ENCODE peak calls at places on chromosomes 4 and X, in five cellular contexts. D is H1, M is K562, U is HepG2, G is GM12878. B is an unnamed sample.

GRCh38 chr4:18022572-18023039 is 1.1 kb upstream of the LCORL start:
- DNase-seq in D (no peak), M (peak; percentile 15), U (no peak), G (no peak), B (no peak)

GRCh38 chr4:8547912-8548730 is 32.1 kb upstream of the GPR78 start:
- DNase-seq in D (no peak), M (no peak), U (no peak), G (no peak), B (no peak)

GRCh38 chr4:10656988-10657387 is 27.6 kb downstream of the CLNK start:
- DNase-seq in D (no peak), M (no peak), U (no peak), G (no peak), B (peak; percentile 63)

GRCh38 chrX:151754042-151754419 is 19.5 kb downstream of the CNGA2 start:
- DNase-seq in D (peak; percentile 43), M (no peak), U (no peak), G (no peak), B (peak; percentile 10)

GRCh38 chr4:164959896-164960295 is 17.6 kb downstream of the TRIM61 start:
- DNase-seq in D (no peak), M (no peak), U (no peak), G (no peak), B (no peak)

GRCh38 chr4:74671074-74671698 is 123.1 kb downstream of the BTC start:
- DNase-seq in D (peak; percentile 64), M (peak; percentile 61), U (peak; percentile 69), G (no peak), B (peak; percentile 70)

GRCh38 chrX:136055651-136056221 is 70.5 kb downstream of the SLC9A6 start:
- DNase-seq in D (no peak), M (no peak), U (no peak), G (no peak), B (no peak)

GRCh38 chrX:154714925-154715324 is 36.0 kb downstream of the GAB3 start:
- DNase-seq in D (peak; percentile 53), M (peak; percentile 57), U (peak; percentile 12), G (no peak), B (peak; percentile 23)

GRCh38 chr4:6568689-6569332 is 6.2 kb upstream of the MAN2B2 start:
- DNase-seq in D (no peak), M (no peak), U (no peak), G (no peak), B (peak; percentile 73)

GRCh38 chr4:124253080-124253479 is 459.5 kb downstream of the ANKRD50 start:
- DNase-seq in D (no peak), M (no peak), U (no peak), G (no peak), B (no peak)

GRCh38 chr4:174198396-174199179 is 84.9 kb downstream of the FBXO8 start:
- DNase-seq in D (no peak), M (peak; percentile 63), U (no peak), G (no peak), B (no peak)

GRCh38 chr4:184329235-184330007 is 111.7 kb upstream of the ENPP6 start:
- DNase-seq in D (no peak), M (no peak), U (no peak), G (no peak), B (no peak)

GRCh38 chr4:184331155-184331995 is 113.7 kb upstream of the ENPP6 start:
- DNase-seq in D (no peak), M (no peak), U (no peak), G (no peak), B (no peak)

GRCh38 chr4:184328022-184328736 is 110.5 kb upstream of the ENPP6 start:
- DNase-seq in D (peak; percentile 32), M (no peak), U (no peak), G (peak; percentile 97), B (no peak)

GRCh38 chr4:184324939-184325477 is 107.3 kb upstream of the ENPP6 start:
- DNase-seq in D (peak; percentile 10), M (no peak), U (no peak), G (no peak), B (no peak)

GRCh38 chr4:184330008-184330400 is 112.3 kb upstream of the ENPP6 start:
- DNase-seq in D (no peak), M (no peak), U (no peak), G (peak; percentile 90), B (no peak)
- TF ChIP-seq SP1 in D (no peak), M (no peak), U (no peak), G (peak; percentile 86), B (no peak)

DNA sequence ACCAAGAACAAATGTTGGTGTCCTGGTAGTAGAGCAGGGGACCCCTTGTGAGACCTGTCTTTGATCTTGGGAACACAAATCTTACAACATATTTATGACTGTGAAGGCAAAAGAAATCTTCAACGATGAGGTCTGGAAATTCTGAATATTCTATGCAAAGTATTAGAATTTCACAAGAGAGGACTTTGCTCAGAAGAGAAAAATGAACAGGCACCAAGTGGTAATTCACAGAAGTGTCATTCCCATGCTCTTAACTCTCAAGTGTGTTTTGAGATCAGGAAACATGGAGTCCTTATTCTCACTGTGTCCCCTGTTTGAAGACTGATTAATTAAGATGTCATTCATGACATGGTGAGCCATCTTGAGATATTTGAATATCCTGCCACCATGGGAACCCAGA is 52.5 kb downstream of the COQ2 start:
- DNase-seq in D (no peak), M (no peak), U (no peak), G (no peak), B (no peak)
- TF ChIP-seq POLR2AphosphoS5 in D (no peak), M (no peak), U (no peak), G (no peak), B (no peak)

DNA sequence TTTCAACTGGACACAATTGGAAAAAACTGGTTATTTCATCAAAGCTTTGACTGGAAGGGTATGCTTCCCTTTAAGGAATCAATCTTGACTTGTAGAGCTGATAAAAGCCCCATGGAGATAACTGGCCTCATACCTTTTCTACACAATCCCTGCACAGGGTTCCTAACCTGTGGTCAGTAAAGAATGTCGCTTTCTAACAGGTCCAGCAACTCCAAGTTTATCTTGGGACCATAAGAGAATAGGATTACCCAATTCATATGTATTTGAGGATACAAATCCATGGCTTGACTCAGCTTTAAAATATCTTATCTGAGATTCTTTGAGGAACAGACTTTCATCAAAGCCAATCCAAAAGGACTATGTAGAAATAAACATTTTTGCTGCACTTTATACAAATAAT is 1399.8 kb upstream of the PABPC4L start:
- DNase-seq in D (no peak), M (no peak), U (no peak), G (no peak), B (no peak)
- H3K9me3 ChIP-seq in D (peaks cover 15% of the 10 kb centered on the region), M (no peaks in the 10 kb centered on the region), U (no peaks in the 10 kb centered on the region), G (no peaks in the 10 kb centered on the region), B (no peaks in the 10 kb centered on the region)

DNA sequence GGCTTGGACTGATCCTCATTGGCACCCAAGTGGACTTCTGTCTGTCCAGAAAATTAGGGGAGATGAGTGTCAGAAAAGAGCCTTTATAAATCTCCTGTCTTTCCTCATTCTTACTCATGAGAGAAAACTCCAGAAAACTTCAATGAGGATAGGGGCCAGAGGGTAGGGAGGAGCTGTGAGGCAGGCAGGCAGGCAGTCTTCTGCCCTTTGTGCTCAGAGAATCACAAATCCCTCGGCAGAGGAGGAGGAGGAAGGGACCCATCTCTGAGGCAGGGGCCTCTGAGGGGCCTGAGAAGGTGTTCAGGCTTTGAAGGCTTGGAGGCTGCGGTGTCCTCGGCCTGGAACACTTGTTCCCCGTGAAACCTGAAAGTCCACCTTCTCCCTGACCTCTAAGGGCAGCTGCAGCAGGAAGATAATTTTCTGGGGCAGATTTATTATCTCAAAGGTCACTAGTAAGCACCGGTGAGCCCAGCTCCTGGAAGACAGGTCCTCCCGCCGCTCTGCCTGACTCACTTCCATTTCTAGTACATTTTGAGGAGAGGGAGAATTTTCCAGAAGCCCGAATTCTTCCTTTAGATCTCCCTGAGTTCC is 200.3 kb upstream of the BCOR start:
- DNase-seq in D (no peak), M (peak; percentile 24), U (no peak), G (no peak), B (no peak)
- TF ChIP-seq SP1 in D (no peak), M (no peak), U (no peak), G (no peak), B (no peak)

B was measured in HCT116.